ENCODE peak calls at places on chromosomes 7 and 10, in seven cellular contexts. Z, H, W, C, M, K and Y are unnamed samples.

GRCh38 chr7:33616752-33617151 is 288.6 kb upstream of the BMPER start:
- DNase-seq in Z (no peak), H (no peak), W (no peak), C (no peak), M (no peak), K (no peak), Y (no peak)

GRCh38 chr10:46526682-46527038 is 29.8 kb downstream of the GPRIN2 start:
- DNase-seq in Z (no peak), H (no peak), W (peak; percentile 15), C (no peak), M (peak; percentile 61), K (peak; percentile 44), Y (no peak)

GRCh38 chr7:121116399-121116798 is 127.9 kb downstream of the CPED1 start:
- DNase-seq in Z (no peak), H (no peak), W (no peak), C (no peak), M (no peak), K (no peak), Y (no peak)

GRCh38 chr7:29609162-29610030 is 45.8 kb downstream of the PRR15 start:
- DNase-seq in Z (peak; percentile 67), H (no peak), W (peak; percentile 93), C (peak; percentile 17), M (peak; percentile 69), K (peak; percentile 88), Y (peak; percentile 61)

GRCh38 chr10:132361581-132362101 is 29.6 kb downstream of the LRRC27 start:
- DNase-seq in Z (no peak), H (no peak), W (no peak), C (no peak), M (no peak), K (no peak), Y (no peak)

GRCh38 chr10:129085821-129086220 is 381.2 kb upstream of the MGMT start:
- DNase-seq in Z (no peak), H (no peak), W (no peak), C (no peak), M (no peak), K (no peak), Y (no peak)

GRCh38 chr7:45147858-45148652 is 9.5 kb upstream of the RAMP3 start:
- DNase-seq in Z (no peak), H (no peak), W (no peak), C (no peak), M (no peak), K (no peak), Y (no peak)

GRCh38 chr10:70759769-70760168 is 25.4 kb downstream of the TBATA start:
- DNase-seq in Z (no peak), H (no peak), W (no peak), C (no peak), M (no peak), K (no peak), Y (no peak)

GRCh38 chr7:48154792-48155413 is 16.4 kb upstream of the ABCA13 start:
- DNase-seq in Z (peak; percentile 31), H (no peak), W (no peak), C (peak; percentile 55), M (peak; percentile 66), K (peak; percentile 62), Y (peak; percentile 72)

GRCh38 chr10:132062181-132062515 is 3.6 kb upstream of the JAKMIP3 start:
- DNase-seq in Z (no peak), H (no peak), W (no peak), C (no peak), M (no peak), K (no peak), Y (no peak)

GRCh38 chr10:17882557-17882956 is 69.2 kb upstream of the SLC39A12 start:
- DNase-seq in Z (no peak), H (no peak), W (no peak), C (no peak), M (no peak), K (no peak), Y (no peak)

GRCh38 chr10:44205072-44205471 is 179.8 kb downstream of the CXCL12 start:
- DNase-seq in Z (peak; percentile 61), H (no peak), W (no peak), C (no peak), M (no peak), K (no peak), Y (no peak)

GRCh38 chr7:101299511-101300464 is 21.8 kb downstream of the IFT22 start:
- DNase-seq in Z (peak; percentile 62), H (no peak), W (no peak), C (no peak), M (no peak), K (no peak), Y (peak; percentile 25)

GRCh38 chr10:35493196-35494118 is 111.7 kb upstream of the GJD4 start:
- DNase-seq in Z (no peak), H (no peak), W (no peak), C (peak; percentile 18), M (peak; percentile 49), K (peak; percentile 99), Y (no peak)

GRCh38 chr10:61452229-61452651 is 941 bp downstream of the TMEM26 start:
- DNase-seq in Z (peak; percentile 62), H (no peak), W (no peak), C (no peak), M (no peak), K (no peak), Y (peak; percentile 15)
- TF ChIP-seq EZH2 in Z (no peak), H (no peak), W (no peak), C (no peak), M (no peak), K (no peak), Y (peak; percentile 17)

DNA sequence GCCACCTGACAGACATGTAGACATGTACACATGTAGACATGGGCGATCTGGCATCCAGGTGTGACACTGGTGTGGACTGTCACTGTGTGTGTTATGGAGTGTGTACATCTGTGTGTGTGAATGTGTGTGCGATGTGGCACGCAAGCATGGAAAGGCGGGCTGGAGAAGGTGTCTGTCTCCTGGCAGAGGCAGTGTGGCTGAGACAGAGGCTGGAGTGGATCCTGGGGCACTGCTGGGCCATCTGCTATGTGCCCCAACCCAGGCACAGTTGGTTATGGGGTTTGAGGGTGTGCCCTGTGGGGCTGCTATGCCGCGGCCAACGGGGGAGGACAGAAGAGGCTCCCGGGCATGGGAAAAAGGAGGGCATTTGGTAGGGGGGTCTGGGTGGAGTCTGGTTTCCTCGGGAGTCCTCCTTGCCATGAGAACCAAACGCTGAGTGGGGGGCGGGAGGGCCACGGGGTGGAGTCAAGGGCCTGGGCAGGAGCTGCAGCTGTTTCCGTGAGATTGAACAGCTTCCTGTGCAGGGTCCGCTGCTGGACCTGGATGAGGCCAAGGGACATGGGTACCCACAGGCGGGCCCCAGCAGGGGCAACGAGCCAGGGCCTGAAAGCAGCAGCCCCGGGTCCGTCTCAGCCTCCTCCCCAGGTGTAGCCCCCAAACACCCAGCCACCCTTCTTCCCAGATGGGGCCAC is 1.3 kb downstream of the ELN start:
- DNase-seq in Z (no peak), H (no peak), W (no peak), C (peak; percentile 52), M (no peak), K (no peak), Y (no peak)
- TF ChIP-seq EZH2 in Z (no peak), H (no peak), W (peak; percentile 49), C (peak; percentile 43), M (no peak), K (no peak), Y (no peak)

DNA sequence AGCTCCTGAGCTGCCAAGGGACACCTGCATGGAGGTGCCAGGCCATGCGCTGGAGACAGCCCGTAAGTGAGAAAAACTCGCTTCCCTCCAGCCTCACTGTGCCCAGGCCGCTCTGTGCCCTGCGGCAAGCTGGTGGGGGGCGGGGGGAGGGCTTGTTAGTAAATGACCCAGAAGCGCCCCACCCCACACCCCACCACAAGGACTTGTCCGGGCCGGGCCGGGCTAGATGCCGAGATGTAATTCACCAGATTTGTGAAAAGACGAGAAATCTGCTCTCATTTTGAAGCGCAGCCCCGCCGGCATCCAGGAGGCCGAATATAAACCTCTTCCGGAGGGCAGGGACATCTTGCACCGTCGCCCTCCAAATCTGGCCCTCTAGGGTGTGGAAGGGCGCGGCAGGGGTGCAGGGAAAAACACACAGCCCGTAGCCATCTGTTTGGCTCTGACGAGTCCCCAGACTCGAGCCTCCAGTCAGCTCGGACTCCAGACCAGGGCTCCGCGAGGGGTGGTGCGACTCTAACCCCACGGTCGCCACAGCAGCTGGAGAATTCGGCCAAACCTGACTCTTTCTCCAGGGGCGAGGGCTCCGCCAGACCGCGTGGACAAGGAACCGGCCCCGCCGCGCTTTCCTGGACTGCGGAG is 14.8 kb downstream of the TLX1 start:
- DNase-seq in Z (no peak), H (no peak), W (no peak), C (no peak), M (no peak), K (no peak), Y (no peak)
- TF ChIP-seq EZH2 in Z (no peak), H (no peak), W (no peak), C (peak; percentile 89), M (no peak), K (no peak), Y (no peak)

GRCh38 chr7:27184342-27185012 is 555 bp downstream of the HOXA11 start:
- DNase-seq in Z (peak; percentile 48), H (no peak), W (no peak), C (peak; percentile 47), M (peak; percentile 54), K (peak; percentile 50), Y (no peak)

GRCh38 chr7:27183682-27184341 is 1.2 kb downstream of the HOXA11 start:
- DNase-seq in Z (peak; percentile 57), H (no peak), W (no peak), C (peak; percentile 56), M (no peak), K (no peak), Y (no peak)

GRCh38 chr7:27185708-27186449 is 847 bp upstream of the HOXA11 start:
- DNase-seq in Z (no peak), H (no peak), W (no peak), C (peak; percentile 54), M (no peak), K (no peak), Y (no peak)

GRCh38 chr7:27186450-27187157 is 1.6 kb upstream of the HOXA11 start:
- DNase-seq in Z (no peak), H (no peak), W (no peak), C (peak; percentile 60), M (no peak), K (no peak), Y (no peak)

DNA sequence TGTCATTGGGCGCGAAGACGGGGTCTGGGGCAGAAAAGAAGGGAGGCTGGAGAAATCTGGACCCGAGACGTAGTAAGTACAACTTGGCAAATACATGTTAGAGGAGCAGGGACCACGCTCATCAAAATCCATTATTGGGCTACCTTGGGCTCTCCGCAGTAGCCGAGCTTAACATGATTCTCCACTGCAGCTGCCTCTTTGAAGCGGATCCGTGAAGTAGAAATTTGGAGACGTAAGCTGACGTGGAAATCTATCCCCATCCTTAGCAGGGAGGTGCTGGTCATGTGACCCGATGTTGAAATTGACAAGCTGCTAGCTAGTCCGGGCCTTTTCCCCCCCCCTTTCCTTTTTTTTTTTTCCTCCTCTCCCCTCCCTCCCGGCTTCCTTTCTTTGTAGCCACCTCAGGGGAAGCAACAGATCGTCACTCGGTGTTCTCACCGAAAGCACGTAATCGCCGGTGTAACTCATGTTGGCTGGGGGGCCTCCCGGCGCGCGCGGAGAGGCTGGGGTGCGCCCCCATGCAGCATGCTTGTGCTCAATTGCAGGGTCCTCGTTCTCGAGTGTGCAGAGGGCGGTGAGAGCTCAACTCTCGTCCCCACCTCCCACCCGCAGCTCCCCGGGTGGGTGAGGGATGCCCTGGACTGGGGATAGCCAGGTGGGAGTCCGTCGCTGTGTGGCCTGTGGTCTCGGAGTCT is at the start of gene HOXA11:
- DNase-seq in Z (no peak), H (no peak), W (no peak), C (peak; percentile 94), M (no peak), K (peak; percentile 95), Y (peak; percentile 85)
- TF ChIP-seq EZH2 in Z (no peak), H (no peak), W (peak; percentile 39), C (no peak), M (no peak), K (no peak), Y (no peak)